ENCODE peak calls at places on chromosomes 1 and 21, in six cellular contexts. One of them, this sample, is unnamed.
A peak's percentile ranks its signal among the peaks of the same experiment; 100 is the strongest.

GRCh38 chr1:242043165-242043564 is 44.3 kb upstream of the MAP1LC3C start:
- DNase-seq in HCT116: no peak
- DNase-seq in PC-9: no peak
- DNase-seq in neural progenitor cell: no peak
- DNase-seq in K562: no peak
- DNase-seq in endothelial cell of umbilical vein: no peak
- DNase-seq in this sample: no peak

GRCh38 chr1:67239738-67240137 is 67.9 kb upstream of the IL12RB2 start:
- DNase-seq in neural progenitor cell: no peak
- DNase-seq in PC-9: no peak
- DNase-seq in K562: no peak
- DNase-seq in HCT116: no peak
- DNase-seq in endothelial cell of umbilical vein: no peak
- DNase-seq in this sample: no peak

GRCh38 chr1:181424786-181425403 is 58.4 kb upstream of the CACNA1E start:
- DNase-seq in neural progenitor cell: peak; percentile 93
- DNase-seq in K562: peak; percentile 87
- DNase-seq in PC-9: peak; percentile 60
- DNase-seq in endothelial cell of umbilical vein: peak; percentile 71
- DNase-seq in HCT116: peak; percentile 50
- DNase-seq in this sample: peak; percentile 10

GRCh38 chr1:230117694-230118093 is 50.7 kb downstream of the GALNT2 start:
- DNase-seq in PC-9: no peak
- DNase-seq in HCT116: no peak
- DNase-seq in neural progenitor cell: no peak
- DNase-seq in K562: no peak
- DNase-seq in endothelial cell of umbilical vein: no peak
- DNase-seq in this sample: no peak

GRCh38 chr1:205563927-205564441 is 59.5 kb downstream of the CDK18 start:
- DNase-seq in neural progenitor cell: no peak
- DNase-seq in endothelial cell of umbilical vein: no peak
- DNase-seq in PC-9: peak; percentile 71
- DNase-seq in K562: no peak
- DNase-seq in HCT116: no peak
- DNase-seq in this sample: no peak

GRCh38 chr1:46248122-46248920 is 758 bp downstream of the RAD54L start:
- DNase-seq in PC-9: peak; percentile 74
- DNase-seq in K562: peak; percentile 88
- DNase-seq in neural progenitor cell: peak; percentile 65
- DNase-seq in HCT116: peak; percentile 48
- DNase-seq in endothelial cell of umbilical vein: peak; percentile 17
- DNase-seq in this sample: no peak

GRCh38 chr1:226973898-226974543 is 33.9 kb downstream of the COQ8A start:
- DNase-seq in K562: no peak
- DNase-seq in HCT116: no peak
- DNase-seq in PC-9: no peak
- DNase-seq in endothelial cell of umbilical vein: no peak
- DNase-seq in neural progenitor cell: no peak
- DNase-seq in this sample: no peak

GRCh38 chr1:205065666-205066065 is 18.6 kb downstream of the TMEM81 start:
- DNase-seq in HCT116: no peak
- DNase-seq in neural progenitor cell: no peak
- DNase-seq in endothelial cell of umbilical vein: no peak
- DNase-seq in K562: no peak
- DNase-seq in PC-9: no peak
- DNase-seq in this sample: no peak

GRCh38 chr1:87795615-87796337 is 467.1 kb downstream of the LMO4 start:
- DNase-seq in K562: no peak
- DNase-seq in endothelial cell of umbilical vein: no peak
- DNase-seq in neural progenitor cell: no peak
- DNase-seq in PC-9: no peak
- DNase-seq in HCT116: no peak
- DNase-seq in this sample: no peak

GRCh38 chr21:38831526-38832467 is 26.1 kb downstream of the ETS2 start:
- DNase-seq in endothelial cell of umbilical vein: peak; percentile 18
- DNase-seq in neural progenitor cell: no peak
- DNase-seq in K562: peak; percentile 79
- DNase-seq in HCT116: peak; percentile 35
- DNase-seq in PC-9: peak; percentile 37
- DNase-seq in this sample: no peak

GRCh38 chr1:27137022-27137542 is 17.8 kb downstream of the SLC9A1 start:
- DNase-seq in PC-9: no peak
- DNase-seq in neural progenitor cell: no peak
- DNase-seq in K562: peak; percentile 83
- DNase-seq in HCT116: no peak
- DNase-seq in endothelial cell of umbilical vein: no peak
- DNase-seq in this sample: no peak

GRCh38 chr1:212512731-212513559 is 80.2 kb downstream of the NENF start:
- DNase-seq in PC-9: peak; percentile 79
- DNase-seq in endothelial cell of umbilical vein: no peak
- DNase-seq in K562: no peak
- DNase-seq in HCT116: peak; percentile 51
- DNase-seq in neural progenitor cell: no peak
- DNase-seq in this sample: no peak

GRCh38 chr1:64019818-64020217 is 183.6 kb upstream of the UBE2U start:
- DNase-seq in HCT116: no peak
- DNase-seq in PC-9: peak; percentile 11
- DNase-seq in endothelial cell of umbilical vein: no peak
- DNase-seq in neural progenitor cell: peak; percentile 20
- DNase-seq in K562: peak; percentile 4
- DNase-seq in this sample: no peak

GRCh38 chr1:183185941-183186490 is at the start of gene LAMC2:
- DNase-seq in endothelial cell of umbilical vein: peak; percentile 46
- DNase-seq in PC-9: peak; percentile 89
- DNase-seq in neural progenitor cell: peak; percentile 75
- DNase-seq in HCT116: peak; percentile 95
- DNase-seq in K562: no peak
- DNase-seq in this sample: no peak

GRCh38 chr21:41957991-41958766 is 4.4 kb upstream of the C2CD2 start:
- DNase-seq in PC-9: peak; percentile 85
- DNase-seq in neural progenitor cell: no peak
- DNase-seq in K562: peak; percentile 89
- DNase-seq in endothelial cell of umbilical vein: peak; percentile 99
- DNase-seq in HCT116: peak; percentile 61
- DNase-seq in this sample: no peak

DNA sequence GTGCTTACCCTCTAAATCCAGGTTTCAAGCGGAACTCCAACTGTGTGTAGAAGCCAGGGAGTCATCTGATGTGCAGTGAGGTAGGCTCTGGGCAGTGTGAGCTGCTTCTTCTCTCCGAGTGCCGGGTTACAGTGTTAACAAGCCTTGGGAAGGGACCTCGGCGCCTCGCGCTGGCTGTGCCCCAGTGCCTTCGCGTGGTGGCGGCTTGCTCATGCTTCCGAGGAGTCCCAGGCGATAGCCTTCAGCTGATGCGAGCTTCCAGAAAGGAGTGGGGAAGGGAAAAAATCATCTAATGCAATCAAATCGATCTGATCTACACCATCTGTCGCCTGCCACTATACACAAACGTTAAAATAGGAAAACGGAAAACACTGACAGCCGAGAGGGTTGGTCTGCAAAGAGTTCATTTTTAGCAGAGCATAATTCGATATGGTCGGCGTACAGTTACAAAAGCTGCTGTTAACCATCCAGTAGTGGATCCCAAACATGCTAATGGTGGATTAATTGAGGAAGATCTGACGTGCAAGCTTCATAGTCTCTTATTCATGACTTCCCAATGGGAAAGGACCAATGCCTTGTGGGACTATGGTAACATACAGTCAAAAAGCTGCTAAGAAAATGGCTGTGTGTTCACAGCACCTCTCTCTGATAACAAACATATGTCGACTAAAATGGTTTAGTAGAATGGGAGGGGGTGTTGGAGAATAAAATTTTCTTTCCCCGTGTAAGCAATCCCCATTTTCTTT is 128.7 kb upstream of the DPYD start:
- DNase-seq in endothelial cell of umbilical vein: peak; percentile 30
- DNase-seq in K562: no peak
- DNase-seq in PC-9: no peak
- DNase-seq in HCT116: no peak
- DNase-seq in neural progenitor cell: peak; percentile 64
- DNase-seq in this sample: no peak
- TF ChIP-seq EZH2 in endothelial cell of umbilical vein: no peak
- TF ChIP-seq EZH2 in K562: no peak
- TF ChIP-seq EZH2 in PC-9: no peak
- TF ChIP-seq EZH2 in HCT116: no peak
- TF ChIP-seq EZH2 in neural progenitor cell: no peak
- TF ChIP-seq EZH2 in this sample: no peak

DNA sequence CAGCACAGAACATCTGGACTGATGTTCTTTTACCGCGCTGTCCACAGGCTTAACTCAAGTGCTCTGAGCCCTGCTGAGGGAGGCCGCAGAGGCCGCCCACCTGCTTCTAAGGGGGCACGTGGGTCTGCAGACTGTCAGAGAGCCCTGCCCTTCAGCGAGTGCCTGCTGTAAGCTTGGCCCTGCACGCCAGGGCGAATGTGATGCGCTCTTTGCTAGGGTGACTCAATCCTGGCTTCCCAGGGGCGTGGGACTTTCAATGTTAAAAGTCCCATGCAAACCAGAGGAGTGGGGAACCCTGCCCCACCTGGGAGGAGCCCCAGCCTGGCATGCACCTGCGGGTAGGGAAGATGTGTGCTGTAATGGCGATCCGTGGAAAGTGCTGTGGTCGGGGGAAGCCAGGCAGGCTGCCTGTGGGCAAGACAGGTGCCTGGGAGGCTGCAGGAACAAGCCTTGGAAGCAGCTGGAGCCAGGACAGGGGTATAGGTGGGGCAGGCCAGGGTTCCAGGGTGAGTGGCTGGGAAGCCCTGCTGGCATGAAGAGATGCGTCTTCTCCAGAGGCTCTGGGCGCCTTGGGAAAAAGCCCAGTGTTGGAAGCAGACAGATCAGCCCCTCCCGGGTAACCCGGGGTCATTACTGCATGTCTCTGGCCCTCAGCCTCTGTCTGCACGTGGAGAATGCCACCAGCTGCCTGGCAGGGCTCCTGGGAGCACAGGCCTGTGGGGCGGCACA is 592 bp upstream of the PANK4 start:
- DNase-seq in neural progenitor cell: no peak
- DNase-seq in PC-9: peak; percentile 46
- DNase-seq in K562: peak; percentile 26
- DNase-seq in HCT116: no peak
- DNase-seq in endothelial cell of umbilical vein: no peak
- DNase-seq in this sample: no peak
- H3K27ac ChIP-seq in neural progenitor cell: no peak overlapping the region
- H3K27ac ChIP-seq in PC-9: no peak overlapping the region
- H3K27ac ChIP-seq in K562: no peak overlapping the region
- H3K27ac ChIP-seq in HCT116: peak overlapping the region; percentile 9
- H3K27ac ChIP-seq in endothelial cell of umbilical vein: no peak overlapping the region
- H3K27ac ChIP-seq in this sample: no peak overlapping the region

GRCh38 chr1:81803423-81804103 is 2.8 kb downstream of the ADGRL2 start:
- DNase-seq in K562: no peak
- DNase-seq in PC-9: peak; percentile 6
- DNase-seq in endothelial cell of umbilical vein: peak; percentile 54
- DNase-seq in HCT116: no peak
- DNase-seq in neural progenitor cell: peak; percentile 83
- DNase-seq in this sample: no peak
- TF ChIP-seq EZH2 in K562: no peak
- TF ChIP-seq EZH2 in PC-9: no peak
- TF ChIP-seq EZH2 in endothelial cell of umbilical vein: no peak
- TF ChIP-seq EZH2 in HCT116: no peak
- TF ChIP-seq EZH2 in neural progenitor cell: no peak
- TF ChIP-seq EZH2 in this sample: no peak

GRCh38 chr1:156263288-156263655 is 15.4 kb upstream of the PAQR6 start:
- DNase-seq in endothelial cell of umbilical vein: no peak
- DNase-seq in neural progenitor cell: no peak
- DNase-seq in PC-9: no peak
- DNase-seq in HCT116: no peak
- DNase-seq in K562: no peak
- DNase-seq in this sample: no peak
- H3K27ac ChIP-seq in endothelial cell of umbilical vein: no peak overlapping the region
- H3K27ac ChIP-seq in neural progenitor cell: no peak overlapping the region
- H3K27ac ChIP-seq in PC-9: no peak overlapping the region
- H3K27ac ChIP-seq in HCT116: peak overlapping the region; percentile 10
- H3K27ac ChIP-seq in K562: no peak overlapping the region
- H3K27ac ChIP-seq in this sample: no peak overlapping the region

DNA sequence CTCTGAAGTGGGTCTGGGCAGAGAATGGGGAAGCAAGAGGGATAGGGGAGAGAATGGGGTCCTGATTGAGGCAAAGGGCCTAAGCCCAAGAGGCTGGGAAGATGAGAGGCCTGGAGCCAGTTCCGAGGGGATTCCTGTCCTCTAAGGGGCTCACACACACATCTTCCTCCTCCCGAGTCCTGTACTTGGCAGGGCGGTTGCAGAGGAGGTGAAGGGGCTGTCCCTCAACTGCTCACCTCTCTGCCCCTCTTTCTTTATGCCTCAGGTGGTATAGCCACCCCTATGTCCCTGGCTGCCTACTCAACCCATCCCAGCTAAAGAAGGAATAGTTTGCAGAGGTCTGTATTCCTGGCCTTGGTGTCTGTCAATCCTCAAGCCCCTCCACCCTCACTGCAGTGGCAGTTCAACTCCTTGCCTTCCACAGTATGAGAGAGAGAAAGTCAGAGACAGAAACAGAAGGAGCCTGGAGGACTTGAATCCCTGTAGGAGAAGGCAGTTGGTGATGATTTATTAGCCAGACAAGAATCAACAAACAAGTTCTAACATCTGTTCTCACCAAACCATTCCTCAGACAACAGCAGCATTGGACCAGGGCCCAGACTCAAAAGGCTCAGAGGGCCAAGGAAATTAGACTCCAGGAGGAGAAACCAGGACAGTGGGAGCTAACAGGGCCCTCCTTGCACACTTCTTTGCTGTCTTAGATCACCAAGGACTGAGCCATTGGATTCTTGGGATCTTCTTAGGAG is 10.7 kb downstream of the SH2D2A start:
- DNase-seq in endothelial cell of umbilical vein: peak; percentile 59
- DNase-seq in PC-9: no peak
- DNase-seq in neural progenitor cell: no peak
- DNase-seq in HCT116: no peak
- DNase-seq in K562: no peak
- DNase-seq in this sample: no peak
- TF ChIP-seq EZH2 in endothelial cell of umbilical vein: no peak
- TF ChIP-seq EZH2 in PC-9: no peak
- TF ChIP-seq EZH2 in neural progenitor cell: no peak
- TF ChIP-seq EZH2 in HCT116: no peak
- TF ChIP-seq EZH2 in K562: no peak
- TF ChIP-seq EZH2 in this sample: no peak